ENCODE peak calls at places on chromosomes 7 and 10, in ten cellular contexts. C, A, M, F, K, E, N, Y, J and W are unnamed samples.

GRCh38 chr10:77532068-77532467 is 105.5 kb downstream of the KCNMA1 start:
- DNase-seq in C (no peak), A (no peak), M (no peak), F (no peak), K (no peak), E (no peak), N (no peak), Y (no peak), J (no peak), W (no peak)

GRCh38 chr10:119754085-119754484 is 28.2 kb downstream of the INPP5F start:
- DNase-seq in C (peak; percentile 43), A (no peak), M (no peak), F (no peak), K (no peak), E (no peak), N (no peak), Y (no peak), J (no peak), W (no peak)

GRCh38 chr10:77116904-77117303 is 520.7 kb downstream of the KCNMA1 start:
- DNase-seq in C (no peak), A (no peak), M (no peak), F (no peak), K (no peak), E (no peak), N (no peak), Y (no peak), J (no peak), W (no peak)

GRCh38 chr7:114533151-114533550 is 118.5 kb downstream of the FOXP2 start:
- DNase-seq in C (no peak), A (no peak), M (no peak), F (no peak), K (no peak), E (no peak), N (no peak), Y (no peak), J (peak; percentile 11), W (no peak)

GRCh38 chr7:11727864-11728263 is 104.1 kb downstream of the THSD7A start:
- DNase-seq in C (no peak), A (no peak), M (no peak), F (no peak), K (no peak), E (no peak), N (no peak), Y (no peak), J (no peak), W (no peak)

GRCh38 chr7:139127648-139128047 is 18.1 kb upstream of the ZC3HAV1 start:
- DNase-seq in C (no peak), A (no peak), M (no peak), F (no peak), K (no peak), E (no peak), N (no peak), Y (no peak), J (no peak), W (no peak)

GRCh38 chr10:31929986-31930675 is 1.5 kb upstream of the ARHGAP12 start:
- DNase-seq in C (no peak), A (no peak), M (no peak), F (peak; percentile 11), K (no peak), E (peak; percentile 31), N (no peak), Y (no peak), J (no peak), W (no peak)

GRCh38 chr10:109823196-109823595 is 100.1 kb downstream of the XPNPEP1 start:
- DNase-seq in C (no peak), A (no peak), M (no peak), F (no peak), K (no peak), E (no peak), N (no peak), Y (no peak), J (no peak), W (no peak)

GRCh38 chr10:54501919-54502318 is 299.1 kb downstream of the PCDH15 start:
- DNase-seq in C (no peak), A (no peak), M (no peak), F (no peak), K (no peak), E (no peak), N (no peak), Y (no peak), J (no peak), W (no peak)

GRCh38 chr10:11853468-11853867 is 30.3 kb downstream of the PROSER2 start:
- DNase-seq in C (no peak), A (no peak), M (no peak), F (no peak), K (no peak), E (no peak), N (peak; percentile 6), Y (no peak), J (peak; percentile 63), W (no peak)

GRCh38 chr10:89262331-89263020 is 10.9 kb upstream of the LIPA start:
- DNase-seq in C (peak; percentile 19), A (no peak), M (no peak), F (no peak), K (no peak), E (no peak), N (no peak), Y (no peak), J (no peak), W (no peak)

GRCh38 chr10:89502556-89502955 is 32.8 kb downstream of the SLC16A12 start:
- DNase-seq in C (no peak), A (no peak), M (no peak), F (no peak), K (no peak), E (no peak), N (no peak), Y (no peak), J (no peak), W (no peak)

GRCh38 chr10:103079946-103080345 is 113.1 kb downstream of the NT5C2 start:
- DNase-seq in C (no peak), A (no peak), M (no peak), F (no peak), K (no peak), E (no peak), N (no peak), Y (no peak), J (no peak), W (no peak)
- H3K36me3 ChIP-seq in C (no peaks in the 10 kb centered on the region), A (peaks cover 66% of the 10 kb centered on the region), M (no peaks in the 10 kb centered on the region), F (peaks cover 27% of the 10 kb centered on the region), K (no peaks in the 10 kb centered on the region), E (peaks cover 5% of the 10 kb centered on the region), N (peaks cover 48% of the 10 kb centered on the region), Y (no peaks in the 10 kb centered on the region), J (no peaks in the 10 kb centered on the region), W (no peaks in the 10 kb centered on the region)

GRCh38 chr7:148831782-148832181 is 52.3 kb downstream of the EZH2 start:
- DNase-seq in C (no peak), A (no peak), M (no peak), F (no peak), K (no peak), E (no peak), N (no peak), Y (no peak), J (no peak), W (no peak)
- H3K36me3 ChIP-seq in C (no peaks in the 10 kb centered on the region), A (no peaks in the 10 kb centered on the region), M (no peaks in the 10 kb centered on the region), F (no peaks in the 10 kb centered on the region), K (peaks cover 12% of the 10 kb centered on the region), E (no peaks in the 10 kb centered on the region), N (no peaks in the 10 kb centered on the region), Y (no peaks in the 10 kb centered on the region), J (peaks cover 13% of the 10 kb centered on the region), W (no peaks in the 10 kb centered on the region)

DNA sequence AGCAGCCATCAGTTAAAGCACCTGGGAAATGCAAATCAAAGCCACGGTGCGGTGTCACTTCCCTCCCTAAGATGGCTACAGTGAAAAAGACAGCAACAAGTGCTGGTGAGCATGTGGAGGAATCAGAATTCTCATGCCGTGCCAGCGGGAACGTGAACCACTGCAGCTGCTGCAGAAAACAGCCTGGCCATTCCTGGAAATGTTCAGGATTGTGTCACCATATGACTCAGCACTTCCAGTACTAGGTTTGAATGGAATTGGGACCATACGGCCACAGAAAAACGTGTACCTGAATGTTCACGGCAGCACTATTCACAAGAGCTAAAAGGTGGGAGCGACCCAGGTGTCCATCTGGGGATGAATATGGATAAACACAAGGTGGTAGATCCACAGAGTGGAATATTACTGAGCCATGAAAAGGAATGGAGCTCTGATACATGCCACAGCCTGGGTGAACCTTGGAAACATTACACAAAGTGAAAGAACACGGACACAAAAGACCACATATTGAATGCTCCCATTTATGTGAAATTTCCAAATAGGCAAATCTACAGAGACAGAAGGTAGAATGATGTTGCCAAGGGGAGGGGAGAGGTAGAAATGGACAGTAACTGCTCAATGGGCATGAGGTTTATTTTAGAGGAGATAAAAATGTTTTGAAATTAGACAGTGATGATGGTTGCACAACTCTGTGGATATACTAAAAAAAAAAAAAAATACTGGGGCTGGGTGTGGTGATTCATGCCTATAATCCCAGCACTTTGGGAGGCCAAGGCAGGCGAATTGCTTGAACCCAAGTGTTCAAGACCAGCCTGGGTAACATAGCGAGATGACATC is 61.6 kb downstream of the MICALL2 start:
- DNase-seq in C (no peak), A (no peak), M (no peak), F (no peak), K (no peak), E (no peak), N (no peak), Y (no peak), J (no peak), W (no peak)
- H3K36me3 ChIP-seq in C (no peaks in the 10 kb centered on the region), A (no peaks in the 10 kb centered on the region), M (no peaks in the 10 kb centered on the region), F (no peaks in the 10 kb centered on the region), K (no peaks in the 10 kb centered on the region), E (no peaks in the 10 kb centered on the region), N (no peaks in the 10 kb centered on the region), Y (no peaks in the 10 kb centered on the region), J (no peaks in the 10 kb centered on the region), W (no peaks in the 10 kb centered on the region)

GRCh38 chr7:66142334-66142733 is 27.7 kb downstream of the CRCP start:
- DNase-seq in C (no peak), A (no peak), M (no peak), F (no peak), K (no peak), E (no peak), N (no peak), Y (no peak), J (no peak), W (no peak)

GRCh38 chr7:66142996-66143395 is 28.3 kb downstream of the CRCP start:
- DNase-seq in C (no peak), A (no peak), M (no peak), F (no peak), K (no peak), E (no peak), N (no peak), Y (no peak), J (no peak), W (no peak)

GRCh38 chr7:66146701-66147100 is 32.1 kb downstream of the CRCP start:
- DNase-seq in C (no peak), A (no peak), M (no peak), F (no peak), K (no peak), E (no peak), N (no peak), Y (no peak), J (no peak), W (no peak)

GRCh38 chr7:66145404-66145843 is 30.8 kb downstream of the CRCP start:
- DNase-seq in C (no peak), A (no peak), M (peak; percentile 74), F (no peak), K (no peak), E (no peak), N (peak; percentile 91), Y (no peak), J (no peak), W (peak; percentile 68)

DNA sequence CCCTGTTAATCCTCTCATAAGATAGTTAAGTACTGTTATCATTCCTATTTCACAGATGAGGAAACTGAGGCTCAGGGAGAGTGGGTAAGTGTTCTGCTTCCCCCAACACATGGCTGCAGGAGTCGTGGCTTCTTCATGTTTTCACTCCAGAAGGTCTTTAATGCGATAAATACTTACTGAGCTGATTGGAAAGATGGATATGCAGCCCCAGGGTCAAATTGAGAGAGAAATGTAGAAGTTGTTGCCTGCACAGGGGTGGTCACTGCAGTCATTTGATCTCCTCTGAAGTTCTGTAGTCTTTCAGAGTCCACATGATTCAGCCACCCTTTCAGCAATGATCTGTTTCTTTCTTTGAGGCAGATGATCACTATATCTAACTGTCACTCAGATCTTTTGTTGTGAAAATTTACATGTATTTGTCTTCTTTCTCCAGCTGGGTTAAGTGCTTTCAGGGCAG is 29.3 kb downstream of the CRCP start:
- DNase-seq in C (no peak), A (no peak), M (no peak), F (no peak), K (no peak), E (no peak), N (no peak), Y (no peak), J (no peak), W (no peak)
- H3K36me3 ChIP-seq in C (no peaks in the 10 kb centered on the region), A (peaks cover 85% of the 10 kb centered on the region), M (no peaks in the 10 kb centered on the region), F (peaks cover 54% of the 10 kb centered on the region), K (peaks cover 26% of the 10 kb centered on the region), E (peaks cover 45% of the 10 kb centered on the region), N (peaks cover 38% of the 10 kb centered on the region), Y (no peaks in the 10 kb centered on the region), J (peaks cover 24% of the 10 kb centered on the region), W (no peaks in the 10 kb centered on the region)